ENCODE peak calls at places on chromosome 3, in seven cellular contexts. N is naive thymus-derived CD8-positive, alpha-beta T cell; L is aorta; G is RPMI7951; I is EH; A is NCI-H1417; X is NCI-H69. J is an unnamed sample.
A peak's percentile ranks its signal among the peaks of the same experiment; 100 is the strongest.

GRCh38 chr3:101940521-101940992 is 91.2 kb downstream of the NFKBIZ start:
- DNase-seq in N (no peak), L (peak; percentile 78), G (peak; percentile 93), I (peak; percentile 99), A (no peak), X (peak; percentile 38), J (peak; percentile 42)

GRCh38 chr3:46663611-46664135 is 29.8 kb downstream of the ALS2CL start:
- DNase-seq in N (no peak), L (no peak), G (peak; percentile 47), I (peak; percentile 27), A (peak; percentile 89), X (peak; percentile 96), J (no peak)

GRCh38 chr3:113897373-113897777 is 50.4 kb upstream of the ZDHHC23 start:
- DNase-seq in N (no peak), L (no peak), G (no peak), I (no peak), A (peak; percentile 7), X (no peak), J (no peak)

GRCh38 chr3:183437696-183438564 is 9.5 kb upstream of the MCF2L2 start:
- DNase-seq in N (no peak), L (no peak), G (no peak), I (no peak), A (no peak), X (no peak), J (no peak)

GRCh38 chr3:171446801-171447578 is 13.2 kb downstream of the TNIK start:
- DNase-seq in N (no peak), L (no peak), G (peak; percentile 91), I (peak; percentile 90), A (no peak), X (no peak), J (no peak)

GRCh38 chr3:189267981-189268613 is 96.3 kb downstream of the TPRG1 start:
- DNase-seq in N (no peak), L (no peak), G (peak; percentile 93), I (peak; percentile 26), A (no peak), X (peak; percentile 66), J (no peak)

GRCh38 chr3:141181191-141181590 is 50.4 kb upstream of the PXYLP1 start:
- DNase-seq in N (no peak), L (no peak), G (no peak), I (no peak), A (no peak), X (no peak), J (no peak)

GRCh38 chr3:8524249-8524648 is 22.6 kb downstream of the LMCD1 start:
- DNase-seq in N (no peak), L (no peak), G (peak; percentile 49), I (no peak), A (no peak), X (no peak), J (no peak)

GRCh38 chr3:37620071-37620635 is 241.5 kb upstream of the CTDSPL start:
- DNase-seq in N (no peak), L (no peak), G (no peak), I (peak; percentile 2), A (no peak), X (no peak), J (no peak)

GRCh38 chr3:46378426-46378942 is 7.7 kb downstream of the CCR5 start:
- DNase-seq in N (peak; percentile 49), L (peak; percentile 85), G (peak; percentile 71), I (peak; percentile 58), A (no peak), X (peak; percentile 50), J (peak; percentile 69)

GRCh38 chr3:127473244-127474024 is 117.1 kb downstream of the TPRA1 start:
- DNase-seq in N (no peak), L (no peak), G (no peak), I (no peak), A (peak; percentile 71), X (peak; percentile 49), J (no peak)

GRCh38 chr3:14806641-14807263 is 12.0 kb upstream of the FGD5 start:
- DNase-seq in N (no peak), L (peak; percentile 67), G (peak; percentile 86), I (peak; percentile 13), A (no peak), X (no peak), J (peak; percentile 45)

GRCh38 chr3:132134611-132135010 is 99.8 kb upstream of the CPNE4 start:
- DNase-seq in N (no peak), L (no peak), G (peak; percentile 62), I (peak; percentile 91), A (no peak), X (no peak), J (no peak)

GRCh38 chr3:196757876-196758739 is 18.5 kb downstream of the PAK2 start:
- DNase-seq in N (no peak), L (no peak), G (peak; percentile 79), I (peak; percentile 74), A (no peak), X (no peak), J (no peak)